ENCODE peak calls at places on chromosomes 4 and X, in seven cellular contexts. L is breast epithelium, P is Caco-2, F is pancreas, J is thoracic aorta, X is HepG2, R is tibial artery. Z is an unnamed sample. For H3K36me3 and H3K27me3, the result is how much of the 10 kb centered on the place peaks cover.

GRCh38 chrX:41912922-41913321 is 10.4 kb downstream of the CASK start:
- DNase-seq in F (no peak), R (no peak), L (no peak), X (no peak), P (no peak), J (no peak), Z (peak)

GRCh38 chr4:173494013-173494970 is 35.7 kb downstream of the HAND2 start:
- DNase-seq in J (no peak), L (no peak), X (peak), P (peak), R (peak), F (peak), Z (no peak)

GRCh38 chr4:147674496-147674895 is 9.5 kb downstream of the PRMT9 start:
- DNase-seq in P (no peak), L (no peak), F (no peak), J (no peak), R (no peak), X (no peak), Z (no peak)

GRCh38 chr4:19924761-19925160 is 326.9 kb upstream of the SLIT2 start:
- DNase-seq in X (no peak), P (no peak), F (no peak), L (no peak), J (no peak), R (no peak), Z (no peak)

GRCh38 chr4:108794136-108794535 is 31.3 kb upstream of the ETNPPL start:
- DNase-seq in L (no peak), X (no peak), F (no peak), R (no peak), P (no peak), J (no peak), Z (peak)

GRCh38 chr4:44629280-44629866 is 22.1 kb downstream of the YIPF7 start:
- DNase-seq in X (peak), J (no peak), L (no peak), R (no peak), P (peak), F (peak), Z (peak)

GRCh38 chr4:173135241-173135847 is 33.3 kb upstream of the GALNT7 start:
- DNase-seq in F (no peak), X (no peak), L (no peak), R (no peak), P (no peak), J (no peak), Z (peak)

GRCh38 chrX:48475295-48475694 is 704 bp upstream of the FTSJ1 start:
- DNase-seq in J (no peak), X (peak), L (no peak), F (no peak), R (no peak), P (no peak), Z (no peak)

GRCh38 chr4:138959421-138959820 is 56.2 kb upstream of the NOCT start:
- DNase-seq in F (no peak), J (no peak), L (no peak), X (no peak), R (no peak), P (no peak), Z (no peak)

GRCh38 chrX:123736333-123736921 is 3.6 kb upstream of the THOC2 start:
- DNase-seq in X (no peak), J (no peak), F (no peak), R (no peak), L (no peak), P (no peak), Z (no peak)

GRCh38 chr4:76758290-76758882 is 139.6 kb downstream of the SOWAHB start:
- DNase-seq in R (no peak), P (no peak), X (peak), L (no peak), F (peak), J (no peak), Z (no peak)

GRCh38 chr4:13452927-13453579 is 31.1 kb downstream of the RAB28 start:
- DNase-seq in X (no peak), L (no peak), R (no peak), P (no peak), F (no peak), J (no peak), Z (no peak)

DNA sequence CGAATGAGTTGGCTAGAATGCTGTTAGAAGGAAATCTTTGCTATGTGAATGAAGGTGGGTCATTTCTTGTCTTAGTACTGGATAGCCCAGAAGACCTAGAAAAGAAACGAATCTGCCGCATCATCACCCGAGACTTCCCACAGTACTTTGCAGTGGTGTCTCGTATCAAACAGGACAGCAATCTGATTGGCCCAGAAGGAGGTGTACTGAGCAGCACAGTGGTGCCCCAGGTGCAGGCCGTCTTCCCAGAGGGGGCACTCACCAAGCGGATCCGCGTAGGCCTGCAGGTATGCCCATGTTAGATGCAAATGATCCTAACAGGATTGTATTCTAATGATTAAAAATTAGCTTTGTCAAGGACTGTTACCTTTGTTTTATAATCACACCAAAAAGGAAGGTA is 286.3 kb downstream of the ANK2 start:
- DNase-seq in J (no peak), P (no peak), L (no peak), X (no peak), R (no peak), F (no peak), Z (no peak)
- H3K36me3 ChIP-seq in J (under half), P (under half), L (under half), X (under half), R (under half), F (under half), Z (under half)

DNA sequence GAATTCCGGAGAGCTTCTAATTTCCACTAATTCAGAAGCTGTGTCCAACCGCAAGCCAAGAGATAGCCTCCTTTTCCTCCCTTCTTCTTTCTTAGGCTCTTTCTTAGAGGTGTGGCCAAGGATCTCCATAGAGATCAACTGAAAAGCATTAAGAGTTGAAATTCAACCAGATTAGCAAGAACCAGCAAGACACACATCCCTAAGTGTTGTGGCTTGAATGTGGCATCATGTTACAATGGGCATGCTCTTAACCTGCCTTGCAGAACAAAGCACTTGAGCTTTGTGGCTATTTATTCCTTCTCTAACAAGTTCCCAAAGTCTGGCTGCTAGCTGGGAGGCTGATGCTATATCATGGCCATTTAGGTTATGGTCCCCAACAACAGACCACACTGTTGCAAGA is 10.4 kb downstream of the ANOS1 start:
- DNase-seq in X (no peak), F (no peak), P (no peak), R (no peak), L (no peak), J (no peak), Z (no peak)
- H3K4me3 ChIP-seq in X (no peak), F (no peak), P (no peak), R (no peak), L (no peak), J (no peak), Z (no peak)

GRCh38 chr4:54103190-54103574 is 3.2 kb downstream of the GSX2 start:
- DNase-seq in R (no peak), F (no peak), X (no peak), P (no peak), L (no peak), J (no peak), Z (no peak)

GRCh38 chr4:54104907-54105306 is 4.9 kb downstream of the GSX2 start:
- DNase-seq in X (no peak), J (no peak), P (no peak), R (no peak), F (no peak), L (no peak), Z (no peak)

GRCh38 chr4:54101190-54102041 is 1.5 kb downstream of the GSX2 start:
- DNase-seq in J (no peak), F (no peak), L (no peak), P (no peak), X (no peak), R (no peak), Z (no peak)

GRCh38 chr4:54100607-54101189 is 735 bp downstream of the GSX2 start:
- DNase-seq in X (no peak), P (no peak), L (no peak), J (no peak), F (no peak), R (no peak), Z (no peak)

GRCh38 chr4:54102747-54103146 is 2.8 kb downstream of the GSX2 start:
- DNase-seq in F (no peak), X (no peak), P (no peak), J (no peak), L (no peak), R (no peak), Z (no peak)
- H3K27me3 ChIP-seq in F (under half), X (half or more), P (under half), J (under half), L (half or more), R (under half), Z (half or more)

GRCh38 chr4:85759392-85759791 is 284.4 kb downstream of the ARHGAP24 start:
- DNase-seq in R (no peak), X (no peak), F (no peak), P (no peak), J (no peak), L (no peak), Z (no peak)

GRCh38 chr4:85755285-85755684 is 280.3 kb downstream of the ARHGAP24 start:
- DNase-seq in L (no peak), F (no peak), J (no peak), R (no peak), P (no peak), X (no peak), Z (no peak)

GRCh38 chr4:85761803-85762202 is 286.9 kb downstream of the ARHGAP24 start:
- DNase-seq in L (no peak), P (no peak), J (no peak), F (peak), X (no peak), R (peak), Z (no peak)

GRCh38 chr4:85760521-85760920 is 285.6 kb downstream of the ARHGAP24 start:
- DNase-seq in P (no peak), R (no peak), J (no peak), F (no peak), X (no peak), L (no peak), Z (no peak)

GRCh38 chr4:85756938-85757337 is 282.0 kb downstream of the ARHGAP24 start:
- DNase-seq in P (no peak), R (no peak), J (no peak), L (no peak), X (no peak), F (no peak), Z (no peak)
- H3K36me3 ChIP-seq in P (under half), R (under half), J (under half), L (under half), X (under half), F (under half), Z (under half)

DNA sequence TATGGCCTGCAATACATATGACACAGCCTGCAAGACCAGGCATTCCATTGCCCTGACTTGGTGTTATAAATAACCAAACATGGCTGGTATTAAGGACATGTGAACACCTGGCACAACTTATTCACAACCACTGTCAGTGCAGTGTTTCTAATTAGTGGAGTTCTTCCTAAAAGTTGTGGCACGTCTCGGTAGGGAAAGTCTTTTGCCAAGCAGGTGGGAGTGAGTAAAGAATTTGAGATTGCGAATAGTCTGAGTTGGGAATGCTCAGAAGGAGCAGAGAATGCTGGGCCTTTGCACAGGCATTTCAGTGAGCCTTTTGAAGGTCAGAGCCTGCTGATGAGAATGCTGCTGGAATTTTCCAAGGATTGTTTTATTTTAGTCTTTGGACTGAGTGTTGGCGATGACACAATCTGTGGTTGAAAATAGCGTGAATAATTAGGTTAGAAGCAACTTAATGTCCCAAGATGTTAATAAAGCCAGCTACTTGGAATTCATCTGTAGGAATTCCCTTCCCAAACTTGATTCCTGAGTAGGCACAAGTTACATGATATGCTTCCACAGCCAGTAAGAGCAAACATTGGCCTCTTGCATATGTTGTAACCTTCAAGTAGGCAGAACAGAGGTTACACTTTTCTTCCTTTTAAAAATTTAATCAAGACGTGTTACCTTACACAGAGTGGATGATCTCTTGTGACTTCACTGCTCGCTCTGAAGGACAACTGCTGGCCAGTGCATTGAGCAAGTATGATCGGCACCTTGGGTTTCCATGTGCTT is 83.6 kb upstream of the PGRMC2 start:
- DNase-seq in F (no peak), X (no peak), P (no peak), J (no peak), L (no peak), R (no peak), Z (no peak)
- H3K4me3 ChIP-seq in F (no peak), X (no peak), P (no peak), J (no peak), L (no peak), R (no peak), Z (no peak)

GRCh38 chrX:25025615-25026014 is 9.8 kb upstream of the ARX start:
- DNase-seq in J (no peak), F (no peak), R (no peak), L (no peak), P (no peak), X (no peak), Z (no peak)
- H3K27me3 ChIP-seq in J (under half), F (under half), R (under half), L (half or more), P (under half), X (under half), Z (under half)

GRCh38 chr4:152327606-152328453 is 208.1 kb downstream of the FBXW7 start:
- DNase-seq in X (no peak), P (no peak), L (no peak), R (no peak), J (no peak), F (no peak), Z (no peak)

GRCh38 chr4:152323221-152323620 is 212.7 kb downstream of the FBXW7 start:
- DNase-seq in P (no peak), F (no peak), R (no peak), X (no peak), L (no peak), J (no peak), Z (no peak)

GRCh38 chr4:152325831-152326230 is 210.1 kb downstream of the FBXW7 start:
- DNase-seq in P (no peak), X (no peak), F (no peak), R (no peak), L (no peak), J (no peak), Z (no peak)

GRCh38 chr4:152328595-152328994 is 207.3 kb downstream of the FBXW7 start:
- DNase-seq in J (no peak), R (no peak), X (no peak), P (no peak), F (no peak), L (no peak), Z (no peak)
- H3K36me3 ChIP-seq in J (under half), R (under half), X (under half), P (under half), F (under half), L (under half), Z (under half)

GRCh38 chr4:75598390-75598789 is 31.9 kb downstream of the CDKL2 start:
- DNase-seq in F (no peak), X (no peak), J (no peak), P (no peak), L (no peak), R (no peak), Z (peak)
- H3K4me3 ChIP-seq in F (no peak), X (no peak), J (no peak), P (no peak), L (no peak), R (no peak), Z (no peak)

GRCh38 chr4:43234626-43235025 is 342.1 kb downstream of the GRXCR1 start:
- DNase-seq in R (no peak), X (no peak), P (no peak), J (no peak), F (no peak), L (no peak), Z (no peak)

GRCh38 chr4:43238018-43238417 is 345.5 kb downstream of the GRXCR1 start:
- DNase-seq in P (no peak), R (no peak), J (no peak), F (no peak), L (no peak), X (no peak), Z (no peak)

GRCh38 chr4:43238556-43238955 is 346.0 kb downstream of the GRXCR1 start:
- DNase-seq in J (no peak), R (no peak), L (no peak), X (no peak), P (no peak), F (no peak), Z (no peak)

GRCh38 chr4:43233321-43233720 is 340.8 kb downstream of the GRXCR1 start:
- DNase-seq in J (no peak), X (no peak), L (no peak), R (no peak), P (no peak), F (no peak), Z (no peak)
- H3K27me3 ChIP-seq in J (under half), X (under half), L (under half), R (under half), P (under half), F (under half), Z (under half)